ENCODE peak calls at places on chromosomes 16 and 17, in eight cellular contexts. One of them, this sample, is unnamed.

GRCh38 chr17:6473128-6473767 is 29.0 kb downstream of the PIMREG start:
- DNase-seq in activated gamma-delta T cell treated with anti-CD3 and anti-CD28 coated beads, Interleukin-2, amount 50 U/mL, for 16 hours: peak
- DNase-seq in kidney epithelial cell: peak
- DNase-seq in mucosa of gallbladder: peak
- DNase-seq in small intestine: peak
- DNase-seq in stimulated activated CD4-positive, alpha-beta T cell treated with anti-CD3 and anti-CD28 coated beads, Interleukin-1b, Interleukin-23, amount 100 ng/mL, for 1 hour: peak
- DNase-seq in ACHN: peak
- DNase-seq in brain microvascular endothelial cell: peak
- DNase-seq in this sample: peak

GRCh38 chr16:71205482-71206131 is 24.9 kb downstream of the HYDIN start:
- DNase-seq in activated gamma-delta T cell treated with anti-CD3 and anti-CD28 coated beads, Interleukin-2, amount 50 U/mL, for 16 hours: no peak
- DNase-seq in kidney epithelial cell: no peak
- DNase-seq in mucosa of gallbladder: no peak
- DNase-seq in small intestine: no peak
- DNase-seq in stimulated activated CD4-positive, alpha-beta T cell treated with anti-CD3 and anti-CD28 coated beads, Interleukin-1b, Interleukin-23, amount 100 ng/mL, for 1 hour: no peak
- DNase-seq in ACHN: no peak
- DNase-seq in brain microvascular endothelial cell: no peak
- DNase-seq in this sample: no peak

GRCh38 chr16:75027520-75028300 is 28.9 kb downstream of the ZNRF1 start:
- DNase-seq in activated gamma-delta T cell treated with anti-CD3 and anti-CD28 coated beads, Interleukin-2, amount 50 U/mL, for 16 hours: no peak
- DNase-seq in kidney epithelial cell: no peak
- DNase-seq in mucosa of gallbladder: no peak
- DNase-seq in small intestine: no peak
- DNase-seq in stimulated activated CD4-positive, alpha-beta T cell treated with anti-CD3 and anti-CD28 coated beads, Interleukin-1b, Interleukin-23, amount 100 ng/mL, for 1 hour: no peak
- DNase-seq in ACHN: no peak
- DNase-seq in brain microvascular endothelial cell: no peak
- DNase-seq in this sample: no peak

GRCh38 chr17:38870259-38871165 is 654 bp downstream of the LASP1 start:
- DNase-seq in activated gamma-delta T cell treated with anti-CD3 and anti-CD28 coated beads, Interleukin-2, amount 50 U/mL, for 16 hours: peak
- DNase-seq in kidney epithelial cell: no peak
- DNase-seq in mucosa of gallbladder: peak
- DNase-seq in small intestine: peak
- DNase-seq in stimulated activated CD4-positive, alpha-beta T cell treated with anti-CD3 and anti-CD28 coated beads, Interleukin-1b, Interleukin-23, amount 100 ng/mL, for 1 hour: no peak
- DNase-seq in ACHN: peak
- DNase-seq in brain microvascular endothelial cell: no peak
- DNase-seq in this sample: peak

GRCh38 chr17:77365584-77366186 is 224.9 kb downstream of the SEC14L1 start:
- DNase-seq in activated gamma-delta T cell treated with anti-CD3 and anti-CD28 coated beads, Interleukin-2, amount 50 U/mL, for 16 hours: no peak
- DNase-seq in kidney epithelial cell: peak
- DNase-seq in mucosa of gallbladder: peak
- DNase-seq in small intestine: peak
- DNase-seq in stimulated activated CD4-positive, alpha-beta T cell treated with anti-CD3 and anti-CD28 coated beads, Interleukin-1b, Interleukin-23, amount 100 ng/mL, for 1 hour: no peak
- DNase-seq in ACHN: peak
- DNase-seq in brain microvascular endothelial cell: peak
- DNase-seq in this sample: peak

GRCh38 chr17:2077040-2077439 is 22.1 kb downstream of the HIC1 start:
- DNase-seq in activated gamma-delta T cell treated with anti-CD3 and anti-CD28 coated beads, Interleukin-2, amount 50 U/mL, for 16 hours: no peak
- DNase-seq in kidney epithelial cell: no peak
- DNase-seq in mucosa of gallbladder: no peak
- DNase-seq in small intestine: no peak
- DNase-seq in stimulated activated CD4-positive, alpha-beta T cell treated with anti-CD3 and anti-CD28 coated beads, Interleukin-1b, Interleukin-23, amount 100 ng/mL, for 1 hour: no peak
- DNase-seq in ACHN: no peak
- DNase-seq in brain microvascular endothelial cell: no peak
- DNase-seq in this sample: no peak

GRCh38 chr16:15507299-15507958 is 73.0 kb downstream of the BMERB1 start:
- DNase-seq in activated gamma-delta T cell treated with anti-CD3 and anti-CD28 coated beads, Interleukin-2, amount 50 U/mL, for 16 hours: no peak
- DNase-seq in kidney epithelial cell: no peak
- DNase-seq in mucosa of gallbladder: no peak
- DNase-seq in small intestine: no peak
- DNase-seq in stimulated activated CD4-positive, alpha-beta T cell treated with anti-CD3 and anti-CD28 coated beads, Interleukin-1b, Interleukin-23, amount 100 ng/mL, for 1 hour: no peak
- DNase-seq in ACHN: no peak
- DNase-seq in brain microvascular endothelial cell: peak
- DNase-seq in this sample: no peak

GRCh38 chr17:5701371-5701770 is 117.1 kb upstream of the NLRP1 start:
- DNase-seq in activated gamma-delta T cell treated with anti-CD3 and anti-CD28 coated beads, Interleukin-2, amount 50 U/mL, for 16 hours: no peak
- DNase-seq in kidney epithelial cell: no peak
- DNase-seq in mucosa of gallbladder: no peak
- DNase-seq in small intestine: no peak
- DNase-seq in stimulated activated CD4-positive, alpha-beta T cell treated with anti-CD3 and anti-CD28 coated beads, Interleukin-1b, Interleukin-23, amount 100 ng/mL, for 1 hour: no peak
- DNase-seq in ACHN: no peak
- DNase-seq in brain microvascular endothelial cell: no peak
- DNase-seq in this sample: no peak

GRCh38 chr16:9996191-9996590 is 186.0 kb downstream of the GRIN2A start:
- DNase-seq in activated gamma-delta T cell treated with anti-CD3 and anti-CD28 coated beads, Interleukin-2, amount 50 U/mL, for 16 hours: no peak
- DNase-seq in kidney epithelial cell: no peak
- DNase-seq in mucosa of gallbladder: no peak
- DNase-seq in small intestine: no peak
- DNase-seq in stimulated activated CD4-positive, alpha-beta T cell treated with anti-CD3 and anti-CD28 coated beads, Interleukin-1b, Interleukin-23, amount 100 ng/mL, for 1 hour: no peak
- DNase-seq in ACHN: no peak
- DNase-seq in brain microvascular endothelial cell: no peak
- DNase-seq in this sample: no peak

GRCh38 chr17:38341035-38341721 is 2.6 kb downstream of the GPR179 start:
- DNase-seq in activated gamma-delta T cell treated with anti-CD3 and anti-CD28 coated beads, Interleukin-2, amount 50 U/mL, for 16 hours: no peak
- DNase-seq in kidney epithelial cell: no peak
- DNase-seq in mucosa of gallbladder: peak
- DNase-seq in small intestine: peak
- DNase-seq in stimulated activated CD4-positive, alpha-beta T cell treated with anti-CD3 and anti-CD28 coated beads, Interleukin-1b, Interleukin-23, amount 100 ng/mL, for 1 hour: no peak
- DNase-seq in ACHN: peak
- DNase-seq in brain microvascular endothelial cell: no peak
- DNase-seq in this sample: peak

GRCh38 chr17:7041607-7042506 is 2.0 kb downstream of the SLC16A11 start:
- DNase-seq in activated gamma-delta T cell treated with anti-CD3 and anti-CD28 coated beads, Interleukin-2, amount 50 U/mL, for 16 hours: no peak
- DNase-seq in kidney epithelial cell: no peak
- DNase-seq in mucosa of gallbladder: no peak
- DNase-seq in small intestine: no peak
- DNase-seq in stimulated activated CD4-positive, alpha-beta T cell treated with anti-CD3 and anti-CD28 coated beads, Interleukin-1b, Interleukin-23, amount 100 ng/mL, for 1 hour: no peak
- DNase-seq in ACHN: no peak
- DNase-seq in brain microvascular endothelial cell: no peak
- DNase-seq in this sample: no peak

GRCh38 chr17:49859991-49860953 is 12.4 kb upstream of the TAC4 start:
- DNase-seq in activated gamma-delta T cell treated with anti-CD3 and anti-CD28 coated beads, Interleukin-2, amount 50 U/mL, for 16 hours: no peak
- DNase-seq in kidney epithelial cell: no peak
- DNase-seq in mucosa of gallbladder: no peak
- DNase-seq in small intestine: no peak
- DNase-seq in stimulated activated CD4-positive, alpha-beta T cell treated with anti-CD3 and anti-CD28 coated beads, Interleukin-1b, Interleukin-23, amount 100 ng/mL, for 1 hour: no peak
- DNase-seq in ACHN: no peak
- DNase-seq in brain microvascular endothelial cell: no peak
- DNase-seq in this sample: peak

GRCh38 chr17:49687878-49688491 is 10.1 kb upstream of the SPOP start:
- DNase-seq in activated gamma-delta T cell treated with anti-CD3 and anti-CD28 coated beads, Interleukin-2, amount 50 U/mL, for 16 hours: no peak
- DNase-seq in kidney epithelial cell: no peak
- DNase-seq in mucosa of gallbladder: no peak
- DNase-seq in small intestine: peak
- DNase-seq in stimulated activated CD4-positive, alpha-beta T cell treated with anti-CD3 and anti-CD28 coated beads, Interleukin-1b, Interleukin-23, amount 100 ng/mL, for 1 hour: no peak
- DNase-seq in ACHN: no peak
- DNase-seq in brain microvascular endothelial cell: peak
- DNase-seq in this sample: no peak

GRCh38 chr16:35391328-35391727 is 1931.9 kb downstream of the TP53TG3F start:
- DNase-seq in activated gamma-delta T cell treated with anti-CD3 and anti-CD28 coated beads, Interleukin-2, amount 50 U/mL, for 16 hours: no peak
- DNase-seq in kidney epithelial cell: no peak
- DNase-seq in mucosa of gallbladder: peak
- DNase-seq in small intestine: no peak
- DNase-seq in stimulated activated CD4-positive, alpha-beta T cell treated with anti-CD3 and anti-CD28 coated beads, Interleukin-1b, Interleukin-23, amount 100 ng/mL, for 1 hour: no peak
- DNase-seq in ACHN: peak
- DNase-seq in brain microvascular endothelial cell: peak
- DNase-seq in this sample: peak

GRCh38 chr17:59753522-59754467 is 46.3 kb downstream of the VMP1 start:
- DNase-seq in activated gamma-delta T cell treated with anti-CD3 and anti-CD28 coated beads, Interleukin-2, amount 50 U/mL, for 16 hours: no peak
- DNase-seq in kidney epithelial cell: peak
- DNase-seq in mucosa of gallbladder: peak
- DNase-seq in small intestine: peak
- DNase-seq in stimulated activated CD4-positive, alpha-beta T cell treated with anti-CD3 and anti-CD28 coated beads, Interleukin-1b, Interleukin-23, amount 100 ng/mL, for 1 hour: no peak
- DNase-seq in ACHN: peak
- DNase-seq in brain microvascular endothelial cell: peak
- DNase-seq in this sample: no peak

GRCh38 chr17:17062866-17063265 is 20.6 kb downstream of the MPRIP start:
- DNase-seq in activated gamma-delta T cell treated with anti-CD3 and anti-CD28 coated beads, Interleukin-2, amount 50 U/mL, for 16 hours: no peak
- DNase-seq in kidney epithelial cell: no peak
- DNase-seq in mucosa of gallbladder: no peak
- DNase-seq in small intestine: peak
- DNase-seq in stimulated activated CD4-positive, alpha-beta T cell treated with anti-CD3 and anti-CD28 coated beads, Interleukin-1b, Interleukin-23, amount 100 ng/mL, for 1 hour: no peak
- DNase-seq in ACHN: no peak
- DNase-seq in brain microvascular endothelial cell: no peak
- DNase-seq in this sample: peak

GRCh38 chr16:27851586-27851985 is 211.9 kb downstream of the GSG1L start:
- DNase-seq in activated gamma-delta T cell treated with anti-CD3 and anti-CD28 coated beads, Interleukin-2, amount 50 U/mL, for 16 hours: no peak
- DNase-seq in kidney epithelial cell: no peak
- DNase-seq in mucosa of gallbladder: no peak
- DNase-seq in small intestine: no peak
- DNase-seq in stimulated activated CD4-positive, alpha-beta T cell treated with anti-CD3 and anti-CD28 coated beads, Interleukin-1b, Interleukin-23, amount 100 ng/mL, for 1 hour: no peak
- DNase-seq in ACHN: no peak
- DNase-seq in brain microvascular endothelial cell: no peak
- DNase-seq in this sample: no peak

GRCh38 chr16:4272114-4272954 is 489 bp downstream of the TFAP4 start:
- DNase-seq in activated gamma-delta T cell treated with anti-CD3 and anti-CD28 coated beads, Interleukin-2, amount 50 U/mL, for 16 hours: peak
- DNase-seq in kidney epithelial cell: no peak
- DNase-seq in mucosa of gallbladder: peak
- DNase-seq in small intestine: peak
- DNase-seq in stimulated activated CD4-positive, alpha-beta T cell treated with anti-CD3 and anti-CD28 coated beads, Interleukin-1b, Interleukin-23, amount 100 ng/mL, for 1 hour: no peak
- DNase-seq in ACHN: peak
- DNase-seq in brain microvascular endothelial cell: no peak
- DNase-seq in this sample: peak

GRCh38 chr17:17698869-17699351 is 17.7 kb downstream of the RAI1 start:
- DNase-seq in activated gamma-delta T cell treated with anti-CD3 and anti-CD28 coated beads, Interleukin-2, amount 50 U/mL, for 16 hours: no peak
- DNase-seq in kidney epithelial cell: no peak
- DNase-seq in mucosa of gallbladder: peak
- DNase-seq in small intestine: no peak
- DNase-seq in stimulated activated CD4-positive, alpha-beta T cell treated with anti-CD3 and anti-CD28 coated beads, Interleukin-1b, Interleukin-23, amount 100 ng/mL, for 1 hour: no peak
- DNase-seq in ACHN: peak
- DNase-seq in brain microvascular endothelial cell: no peak
- DNase-seq in this sample: peak

GRCh38 chr17:62819511-62820221 is 11.6 kb upstream of the MARCHF10 start:
- DNase-seq in activated gamma-delta T cell treated with anti-CD3 and anti-CD28 coated beads, Interleukin-2, amount 50 U/mL, for 16 hours: no peak
- DNase-seq in kidney epithelial cell: peak
- DNase-seq in mucosa of gallbladder: peak
- DNase-seq in small intestine: no peak
- DNase-seq in stimulated activated CD4-positive, alpha-beta T cell treated with anti-CD3 and anti-CD28 coated beads, Interleukin-1b, Interleukin-23, amount 100 ng/mL, for 1 hour: no peak
- DNase-seq in ACHN: peak
- DNase-seq in brain microvascular endothelial cell: peak
- DNase-seq in this sample: peak

GRCh38 chr17:79993390-79994221 is 42.1 kb downstream of the TBC1D16 start:
- DNase-seq in activated gamma-delta T cell treated with anti-CD3 and anti-CD28 coated beads, Interleukin-2, amount 50 U/mL, for 16 hours: no peak
- DNase-seq in kidney epithelial cell: peak
- DNase-seq in mucosa of gallbladder: peak
- DNase-seq in small intestine: peak
- DNase-seq in stimulated activated CD4-positive, alpha-beta T cell treated with anti-CD3 and anti-CD28 coated beads, Interleukin-1b, Interleukin-23, amount 100 ng/mL, for 1 hour: no peak
- DNase-seq in ACHN: peak
- DNase-seq in brain microvascular endothelial cell: peak
- DNase-seq in this sample: peak

GRCh38 chr16:12371497-12371896 is 395.0 kb downstream of the SNX29 start:
- DNase-seq in activated gamma-delta T cell treated with anti-CD3 and anti-CD28 coated beads, Interleukin-2, amount 50 U/mL, for 16 hours: no peak
- DNase-seq in kidney epithelial cell: no peak
- DNase-seq in mucosa of gallbladder: no peak
- DNase-seq in small intestine: no peak
- DNase-seq in stimulated activated CD4-positive, alpha-beta T cell treated with anti-CD3 and anti-CD28 coated beads, Interleukin-1b, Interleukin-23, amount 100 ng/mL, for 1 hour: no peak
- DNase-seq in ACHN: no peak
- DNase-seq in brain microvascular endothelial cell: no peak
- DNase-seq in this sample: no peak

GRCh38 chr17:17551361-17551760 is 40.1 kb downstream of the PEMT start:
- DNase-seq in activated gamma-delta T cell treated with anti-CD3 and anti-CD28 coated beads, Interleukin-2, amount 50 U/mL, for 16 hours: no peak
- DNase-seq in kidney epithelial cell: no peak
- DNase-seq in mucosa of gallbladder: no peak
- DNase-seq in small intestine: no peak
- DNase-seq in stimulated activated CD4-positive, alpha-beta T cell treated with anti-CD3 and anti-CD28 coated beads, Interleukin-1b, Interleukin-23, amount 100 ng/mL, for 1 hour: no peak
- DNase-seq in ACHN: no peak
- DNase-seq in brain microvascular endothelial cell: no peak
- DNase-seq in this sample: no peak

GRCh38 chr17:27946521-27946920 is 53.4 kb upstream of the LYRM9 start:
- DNase-seq in activated gamma-delta T cell treated with anti-CD3 and anti-CD28 coated beads, Interleukin-2, amount 50 U/mL, for 16 hours: no peak
- DNase-seq in kidney epithelial cell: no peak
- DNase-seq in mucosa of gallbladder: no peak
- DNase-seq in small intestine: no peak
- DNase-seq in stimulated activated CD4-positive, alpha-beta T cell treated with anti-CD3 and anti-CD28 coated beads, Interleukin-1b, Interleukin-23, amount 100 ng/mL, for 1 hour: no peak
- DNase-seq in ACHN: no peak
- DNase-seq in brain microvascular endothelial cell: no peak
- DNase-seq in this sample: no peak

GRCh38 chr16:878071-878784 is 77.7 kb upstream of the GNG13 start:
- DNase-seq in activated gamma-delta T cell treated with anti-CD3 and anti-CD28 coated beads, Interleukin-2, amount 50 U/mL, for 16 hours: no peak
- DNase-seq in kidney epithelial cell: no peak
- DNase-seq in mucosa of gallbladder: no peak
- DNase-seq in small intestine: no peak
- DNase-seq in stimulated activated CD4-positive, alpha-beta T cell treated with anti-CD3 and anti-CD28 coated beads, Interleukin-1b, Interleukin-23, amount 100 ng/mL, for 1 hour: no peak
- DNase-seq in ACHN: no peak
- DNase-seq in brain microvascular endothelial cell: no peak
- DNase-seq in this sample: no peak

GRCh38 chr16:24511174-24511573 is 28.2 kb upstream of the RBBP6 start:
- DNase-seq in activated gamma-delta T cell treated with anti-CD3 and anti-CD28 coated beads, Interleukin-2, amount 50 U/mL, for 16 hours: no peak
- DNase-seq in kidney epithelial cell: no peak
- DNase-seq in mucosa of gallbladder: no peak
- DNase-seq in small intestine: peak
- DNase-seq in stimulated activated CD4-positive, alpha-beta T cell treated with anti-CD3 and anti-CD28 coated beads, Interleukin-1b, Interleukin-23, amount 100 ng/mL, for 1 hour: no peak
- DNase-seq in ACHN: no peak
- DNase-seq in brain microvascular endothelial cell: no peak
- DNase-seq in this sample: no peak

GRCh38 chr17:42321555-42321954 is 33.3 kb downstream of the STAT5A start:
- DNase-seq in activated gamma-delta T cell treated with anti-CD3 and anti-CD28 coated beads, Interleukin-2, amount 50 U/mL, for 16 hours: no peak
- DNase-seq in kidney epithelial cell: no peak
- DNase-seq in mucosa of gallbladder: no peak
- DNase-seq in small intestine: no peak
- DNase-seq in stimulated activated CD4-positive, alpha-beta T cell treated with anti-CD3 and anti-CD28 coated beads, Interleukin-1b, Interleukin-23, amount 100 ng/mL, for 1 hour: no peak
- DNase-seq in ACHN: no peak
- DNase-seq in brain microvascular endothelial cell: no peak
- DNase-seq in this sample: no peak

GRCh38 chr17:81222620-81222905 is 202 bp downstream of the CEP131 start:
- DNase-seq in activated gamma-delta T cell treated with anti-CD3 and anti-CD28 coated beads, Interleukin-2, amount 50 U/mL, for 16 hours: no peak
- DNase-seq in kidney epithelial cell: no peak
- DNase-seq in mucosa of gallbladder: no peak
- DNase-seq in small intestine: no peak
- DNase-seq in stimulated activated CD4-positive, alpha-beta T cell treated with anti-CD3 and anti-CD28 coated beads, Interleukin-1b, Interleukin-23, amount 100 ng/mL, for 1 hour: no peak
- DNase-seq in ACHN: no peak
- DNase-seq in brain microvascular endothelial cell: no peak
- DNase-seq in this sample: no peak

GRCh38 chr16:71461686-71462648 is at the start of gene ZNF23:
- DNase-seq in activated gamma-delta T cell treated with anti-CD3 and anti-CD28 coated beads, Interleukin-2, amount 50 U/mL, for 16 hours: peak
- DNase-seq in kidney epithelial cell: no peak
- DNase-seq in mucosa of gallbladder: peak
- DNase-seq in small intestine: peak
- DNase-seq in stimulated activated CD4-positive, alpha-beta T cell treated with anti-CD3 and anti-CD28 coated beads, Interleukin-1b, Interleukin-23, amount 100 ng/mL, for 1 hour: peak
- DNase-seq in ACHN: peak
- DNase-seq in brain microvascular endothelial cell: peak
- DNase-seq in this sample: peak

GRCh38 chr16:84501077-84501735 is 3.3 kb downstream of the MEAK7 start:
- DNase-seq in activated gamma-delta T cell treated with anti-CD3 and anti-CD28 coated beads, Interleukin-2, amount 50 U/mL, for 16 hours: no peak
- DNase-seq in kidney epithelial cell: peak
- DNase-seq in mucosa of gallbladder: no peak
- DNase-seq in small intestine: peak
- DNase-seq in stimulated activated CD4-positive, alpha-beta T cell treated with anti-CD3 and anti-CD28 coated beads, Interleukin-1b, Interleukin-23, amount 100 ng/mL, for 1 hour: no peak
- DNase-seq in ACHN: peak
- DNase-seq in brain microvascular endothelial cell: peak
- DNase-seq in this sample: no peak

GRCh38 chr17:65515959-65516948 is 45.2 kb downstream of the AXIN2 start:
- DNase-seq in activated gamma-delta T cell treated with anti-CD3 and anti-CD28 coated beads, Interleukin-2, amount 50 U/mL, for 16 hours: no peak
- DNase-seq in kidney epithelial cell: no peak
- DNase-seq in mucosa of gallbladder: no peak
- DNase-seq in small intestine: no peak
- DNase-seq in stimulated activated CD4-positive, alpha-beta T cell treated with anti-CD3 and anti-CD28 coated beads, Interleukin-1b, Interleukin-23, amount 100 ng/mL, for 1 hour: no peak
- DNase-seq in ACHN: no peak
- DNase-seq in brain microvascular endothelial cell: no peak
- DNase-seq in this sample: no peak

GRCh38 chr17:39401412-39402278 is at the start of gene FBXL20:
- DNase-seq in activated gamma-delta T cell treated with anti-CD3 and anti-CD28 coated beads, Interleukin-2, amount 50 U/mL, for 16 hours: peak
- DNase-seq in kidney epithelial cell: peak
- DNase-seq in mucosa of gallbladder: peak
- DNase-seq in small intestine: peak
- DNase-seq in stimulated activated CD4-positive, alpha-beta T cell treated with anti-CD3 and anti-CD28 coated beads, Interleukin-1b, Interleukin-23, amount 100 ng/mL, for 1 hour: peak
- DNase-seq in ACHN: peak
- DNase-seq in brain microvascular endothelial cell: peak
- DNase-seq in this sample: peak

GRCh38 chr16:86984286-86984685 is 332.9 kb downstream of the C16orf95 start:
- DNase-seq in activated gamma-delta T cell treated with anti-CD3 and anti-CD28 coated beads, Interleukin-2, amount 50 U/mL, for 16 hours: no peak
- DNase-seq in kidney epithelial cell: no peak
- DNase-seq in mucosa of gallbladder: no peak
- DNase-seq in small intestine: no peak
- DNase-seq in stimulated activated CD4-positive, alpha-beta T cell treated with anti-CD3 and anti-CD28 coated beads, Interleukin-1b, Interleukin-23, amount 100 ng/mL, for 1 hour: no peak
- DNase-seq in ACHN: no peak
- DNase-seq in brain microvascular endothelial cell: no peak
- DNase-seq in this sample: no peak

GRCh38 chr16:78503501-78504110 is 404.2 kb downstream of the WWOX start:
- DNase-seq in activated gamma-delta T cell treated with anti-CD3 and anti-CD28 coated beads, Interleukin-2, amount 50 U/mL, for 16 hours: no peak
- DNase-seq in kidney epithelial cell: no peak
- DNase-seq in mucosa of gallbladder: peak
- DNase-seq in small intestine: peak
- DNase-seq in stimulated activated CD4-positive, alpha-beta T cell treated with anti-CD3 and anti-CD28 coated beads, Interleukin-1b, Interleukin-23, amount 100 ng/mL, for 1 hour: no peak
- DNase-seq in ACHN: peak
- DNase-seq in brain microvascular endothelial cell: peak
- DNase-seq in this sample: peak

This sample was measured in adrenal gland.